ENCODE peak calls at places on chromosomes 11 and 22, in eight cellular contexts. D is KBM-7, E is EL, P is NCI-H187, J is ecto neural progenitor cell, A is heart left ventricle, F is T-helper 2 cell, O is amniotic epithelial cell. B is an unnamed sample.

GRCh38 chr22:43101306-43101705 is 9.2 kb upstream of the BIK start:
- DNase-seq in D (no peak), E (no peak), P (no peak), J (no peak), A (no peak), F (no peak), O (peak), B (no peak)

GRCh38 chr22:25346859-25347751 is 127.7 kb downstream of the CRYBB2 start:
- DNase-seq in D (no peak), E (no peak), P (no peak), J (no peak), A (peak), F (no peak), O (no peak), B (peak)

GRCh38 chr11:9839550-9839949 is 175.7 kb downstream of the SWAP70 start:
- DNase-seq in D (no peak), E (no peak), P (no peak), J (no peak), A (no peak), F (peak), O (no peak), B (no peak)

GRCh38 chr11:86481399-86481798 is 106.7 kb downstream of the CCDC81 start:
- DNase-seq in D (no peak), E (peak), P (no peak), J (no peak), A (no peak), F (no peak), O (no peak), B (peak)

GRCh38 chr22:47195676-47196492 is 433.4 kb downstream of the TBC1D22A start:
- DNase-seq in D (no peak), E (no peak), P (no peak), J (no peak), A (peak), F (no peak), O (no peak), B (peak)

GRCh38 chr22:31278643-31279326 is 13.5 kb downstream of the PIK3IP1 start:
- DNase-seq in D (no peak), E (no peak), P (no peak), J (no peak), A (no peak), F (peak), O (no peak), B (peak)

GRCh38 chr22:35102663-35103062 is 36.7 kb downstream of the ISX start:
- DNase-seq in D (peak), E (peak), P (no peak), J (no peak), A (no peak), F (no peak), O (peak), B (peak)

GRCh38 chr11:47766363-47767227 is 546 bp downstream of the FNBP4 start:
- DNase-seq in D (peak), E (peak), P (peak), J (peak), A (peak), F (peak), O (peak), B (peak)

GRCh38 chr11:10302744-10303557 is 1.9 kb upstream of the ADM start:
- DNase-seq in D (peak), E (peak), P (no peak), J (peak), A (peak), F (peak), O (no peak), B (peak)

GRCh38 chr11:81039916-81040530 is 1599.2 kb upstream of the TENM4 start:
- DNase-seq in D (no peak), E (no peak), P (no peak), J (no peak), A (no peak), F (no peak), O (peak), B (no peak)

GRCh38 chr11:11400635-11401232 is 47.7 kb upstream of the CSNK2A3 start:
- DNase-seq in D (peak), E (peak), P (no peak), J (no peak), A (no peak), F (no peak), O (no peak), B (no peak)

B was measured in choroid plexus epithelial cell.